ENCODE peak calls at places on chromosomes 12 and 14, in four cellular contexts. One of them, this sample, is unnamed. For H3K9me3, the result is how much of the 10 kb centered on the place peaks cover.

GRCh38 chr14:31097081-31097480 is 70.9 kb upstream of the STRN3 start:
- DNase-seq in left lung: no peak
- DNase-seq in A549: no peak
- DNase-seq in colonic mucosa: no peak
- DNase-seq in this sample: no peak

GRCh38 chr12:91774471-91774921 is 371.1 kb downstream of the BTG1 start:
- DNase-seq in left lung: no peak
- DNase-seq in colonic mucosa: no peak
- DNase-seq in A549: no peak
- DNase-seq in this sample: no peak

GRCh38 chr14:56514663-56515371 is 64.8 kb upstream of the TMEM260 start:
- DNase-seq in A549: no peak
- DNase-seq in left lung: no peak
- DNase-seq in colonic mucosa: no peak
- DNase-seq in this sample: no peak

GRCh38 chr14:77730976-77731497 is 23.1 kb downstream of the SLIRP start:
- DNase-seq in A549: no peak
- DNase-seq in colonic mucosa: no peak
- DNase-seq in left lung: no peak
- DNase-seq in this sample: no peak

GRCh38 chr12:130804216-130804615 is 34.8 kb downstream of the STX2 start:
- DNase-seq in A549: no peak
- DNase-seq in colonic mucosa: no peak
- DNase-seq in left lung: peak
- DNase-seq in this sample: no peak

GRCh38 chr12:45304514-45305178 is 88.8 kb downstream of the ANO6 start:
- DNase-seq in A549: no peak
- DNase-seq in colonic mucosa: no peak
- DNase-seq in left lung: no peak
- DNase-seq in this sample: no peak

GRCh38 chr14:87934185-87934584 is 58.8 kb downstream of the GALC start:
- DNase-seq in left lung: no peak
- DNase-seq in colonic mucosa: no peak
- DNase-seq in A549: no peak
- DNase-seq in this sample: no peak

GRCh38 chr12:112190626-112191025 is 65.3 kb downstream of the TRAFD1 start:
- DNase-seq in left lung: no peak
- DNase-seq in A549: no peak
- DNase-seq in colonic mucosa: peak
- DNase-seq in this sample: no peak

GRCh38 chr12:12214635-12215131 is 52.2 kb downstream of the LRP6 start:
- DNase-seq in A549: no peak
- DNase-seq in colonic mucosa: no peak
- DNase-seq in left lung: no peak
- DNase-seq in this sample: no peak

GRCh38 chr14:89767861-89768268 is 186.7 kb downstream of the EFCAB11 start:
- DNase-seq in left lung: no peak
- DNase-seq in colonic mucosa: peak
- DNase-seq in A549: no peak
- DNase-seq in this sample: peak

GRCh38 chr14:33837943-33838683 is 112.8 kb downstream of the EGLN3 start:
- DNase-seq in colonic mucosa: no peak
- DNase-seq in left lung: no peak
- DNase-seq in A549: no peak
- DNase-seq in this sample: no peak

GRCh38 chr12:4386756-4387155 is 7.2 kb upstream of the FGF23 start:
- DNase-seq in left lung: no peak
- DNase-seq in colonic mucosa: no peak
- DNase-seq in A549: no peak
- DNase-seq in this sample: no peak

GRCh38 chr12:56591961-56592360 is 38.2 kb downstream of the BAZ2A start:
- DNase-seq in left lung: no peak
- DNase-seq in colonic mucosa: no peak
- DNase-seq in A549: no peak
- DNase-seq in this sample: no peak

GRCh38 chr12:49909826-49910225 is 6.1 kb upstream of the FAIM2 start:
- DNase-seq in left lung: peak
- DNase-seq in colonic mucosa: no peak
- DNase-seq in A549: no peak
- DNase-seq in this sample: no peak

GRCh38 chr12:15818418-15818817 is 29.2 kb upstream of the EPS8 start:
- DNase-seq in colonic mucosa: no peak
- DNase-seq in left lung: no peak
- DNase-seq in A549: no peak
- DNase-seq in this sample: no peak

GRCh38 chr14:27040552-27040951 is 442.7 kb upstream of the NOVA1 start:
- DNase-seq in colonic mucosa: no peak
- DNase-seq in left lung: no peak
- DNase-seq in A549: no peak
- DNase-seq in this sample: no peak
- H3K9me3 ChIP-seq in colonic mucosa: under half
- H3K9me3 ChIP-seq in left lung: under half
- H3K9me3 ChIP-seq in A549: under half
- H3K9me3 ChIP-seq in this sample: under half

GRCh38 chr12:63264629-63265028 is 113.6 kb upstream of the AVPR1A start:
- DNase-seq in colonic mucosa: no peak
- DNase-seq in left lung: no peak
- DNase-seq in A549: no peak
- DNase-seq in this sample: no peak
- H3K9me3 ChIP-seq in colonic mucosa: under half
- H3K9me3 ChIP-seq in left lung: under half
- H3K9me3 ChIP-seq in A549: under half
- H3K9me3 ChIP-seq in this sample: under half

DNA sequence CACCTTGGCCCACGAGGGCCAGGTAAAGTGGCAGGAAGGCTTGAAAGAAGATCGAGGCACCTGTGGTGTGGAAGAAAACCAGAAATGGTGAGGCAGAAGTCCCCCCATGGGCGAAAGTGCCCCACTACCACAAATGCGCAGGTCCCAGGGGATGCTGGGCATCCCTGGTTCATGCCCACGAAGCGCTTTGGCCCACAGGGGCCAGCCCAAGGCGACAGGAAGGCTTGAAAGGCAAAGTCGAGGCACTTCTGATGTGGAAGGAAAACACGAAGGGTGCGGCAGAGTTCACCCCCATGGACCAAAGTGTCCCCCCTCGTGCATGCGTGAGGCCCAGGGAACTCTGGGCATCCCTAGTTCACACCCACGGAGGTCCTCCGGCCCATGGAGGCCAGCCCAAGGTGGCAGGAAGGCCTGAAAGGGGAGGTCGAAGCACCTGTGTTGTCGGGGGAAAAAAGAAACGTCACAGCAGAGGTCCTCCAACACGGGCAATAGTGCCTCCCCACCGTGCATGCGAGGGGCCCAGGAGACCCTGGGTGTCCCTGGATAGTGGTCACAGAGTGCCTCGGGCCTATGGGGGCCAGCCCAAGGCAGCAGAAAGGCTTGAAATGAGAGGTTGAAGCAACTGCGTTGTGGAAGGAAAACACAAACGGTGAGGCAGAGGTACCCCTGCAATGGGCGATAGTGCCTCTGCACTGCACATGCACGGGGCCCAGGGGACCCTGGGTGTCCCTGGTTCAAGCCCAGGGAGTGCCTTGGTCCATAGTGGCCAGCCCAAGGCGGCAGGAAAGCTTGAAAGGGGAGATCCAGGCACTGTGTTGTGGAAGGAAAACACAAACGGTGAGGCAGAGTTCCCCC is 373.9 kb downstream of the ALG10 start:
- DNase-seq in left lung: peak
- DNase-seq in A549: no peak
- DNase-seq in colonic mucosa: peak
- DNase-seq in this sample: no peak
- H3K9me3 ChIP-seq in left lung: half or more
- H3K9me3 ChIP-seq in A549: under half
- H3K9me3 ChIP-seq in colonic mucosa: under half
- H3K9me3 ChIP-seq in this sample: under half

DNA sequence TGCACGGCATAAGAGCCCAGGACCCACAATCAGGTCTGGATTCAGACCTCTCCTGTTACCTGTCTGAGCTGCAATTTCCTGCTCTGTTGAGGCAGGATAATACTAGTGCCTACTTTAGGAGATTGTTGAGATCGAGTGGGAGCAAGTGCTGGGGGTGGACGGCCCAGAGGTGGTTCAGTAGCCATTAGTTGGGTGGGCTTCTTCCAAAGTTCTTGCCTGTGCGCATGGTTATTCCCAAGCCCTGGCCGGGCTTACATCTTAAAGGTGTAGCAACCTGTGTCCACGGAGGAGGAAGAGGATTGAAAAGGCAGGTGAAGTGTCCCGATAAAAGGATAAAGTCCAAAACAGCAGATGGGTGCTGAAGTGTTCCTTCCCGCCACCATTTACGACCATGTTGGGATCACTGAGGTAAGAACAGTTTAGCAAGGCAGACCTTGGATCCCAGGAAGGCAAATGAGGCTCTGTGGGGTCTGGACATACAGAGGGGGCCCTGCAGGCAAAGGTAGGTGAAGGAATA is 33.8 kb downstream of the ACACB start:
- DNase-seq in A549: no peak
- DNase-seq in left lung: no peak
- DNase-seq in colonic mucosa: peak
- DNase-seq in this sample: no peak
- H3K9me3 ChIP-seq in A549: under half
- H3K9me3 ChIP-seq in left lung: under half
- H3K9me3 ChIP-seq in colonic mucosa: under half
- H3K9me3 ChIP-seq in this sample: under half

GRCh38 chr12:133220521-133220920 is 15.2 kb downstream of the ANHX start:
- DNase-seq in colonic mucosa: no peak
- DNase-seq in left lung: no peak
- DNase-seq in A549: no peak
- DNase-seq in this sample: no peak
- H3K9me3 ChIP-seq in colonic mucosa: under half
- H3K9me3 ChIP-seq in left lung: half or more
- H3K9me3 ChIP-seq in A549: half or more
- H3K9me3 ChIP-seq in this sample: under half

DNA sequence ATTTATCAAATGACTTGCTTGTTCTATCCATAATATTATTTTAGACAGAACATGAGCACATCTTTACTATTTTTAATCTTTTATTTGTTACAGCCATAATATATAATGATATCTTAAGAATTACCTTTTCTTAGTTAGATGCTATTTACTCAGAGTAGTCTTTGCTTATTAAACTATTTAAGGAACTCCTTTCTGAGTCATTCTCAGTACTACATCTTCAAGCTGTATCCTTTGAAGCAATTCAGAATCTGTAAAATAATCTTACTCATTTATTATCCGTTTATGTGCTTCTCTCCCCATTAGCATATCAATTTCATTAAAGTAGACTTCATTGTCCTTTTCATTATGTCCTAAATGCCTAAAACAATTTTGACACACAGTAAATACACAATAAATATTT is 240.4 kb upstream of the FAR2 start:
- DNase-seq in left lung: no peak
- DNase-seq in colonic mucosa: no peak
- DNase-seq in A549: no peak
- DNase-seq in this sample: no peak
- H3K9me3 ChIP-seq in left lung: under half
- H3K9me3 ChIP-seq in colonic mucosa: under half
- H3K9me3 ChIP-seq in A549: under half
- H3K9me3 ChIP-seq in this sample: under half

DNA sequence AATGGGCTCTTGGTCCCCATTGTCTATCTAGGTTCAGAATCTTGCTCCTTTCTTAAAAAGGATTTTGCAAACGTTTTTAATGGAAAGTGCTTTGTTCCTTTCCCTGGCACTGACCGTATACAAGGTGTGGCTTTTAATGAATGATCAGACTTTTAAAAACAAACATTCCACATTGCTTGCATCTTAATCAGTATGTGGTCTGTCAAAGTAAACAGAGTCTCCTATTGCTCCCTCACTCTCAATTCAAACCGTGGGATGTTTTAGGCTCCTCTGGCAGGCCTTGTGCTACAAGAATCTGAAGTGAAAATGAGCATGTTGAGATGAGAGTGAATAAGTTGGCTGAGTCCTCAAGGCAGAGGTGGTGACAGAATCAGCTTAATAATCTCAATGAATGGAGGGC is 107.0 kb downstream of the VRK1 start:
- DNase-seq in left lung: no peak
- DNase-seq in A549: no peak
- DNase-seq in colonic mucosa: no peak
- DNase-seq in this sample: no peak
- H3K9me3 ChIP-seq in left lung: under half
- H3K9me3 ChIP-seq in A549: under half
- H3K9me3 ChIP-seq in colonic mucosa: under half
- H3K9me3 ChIP-seq in this sample: under half

DNA sequence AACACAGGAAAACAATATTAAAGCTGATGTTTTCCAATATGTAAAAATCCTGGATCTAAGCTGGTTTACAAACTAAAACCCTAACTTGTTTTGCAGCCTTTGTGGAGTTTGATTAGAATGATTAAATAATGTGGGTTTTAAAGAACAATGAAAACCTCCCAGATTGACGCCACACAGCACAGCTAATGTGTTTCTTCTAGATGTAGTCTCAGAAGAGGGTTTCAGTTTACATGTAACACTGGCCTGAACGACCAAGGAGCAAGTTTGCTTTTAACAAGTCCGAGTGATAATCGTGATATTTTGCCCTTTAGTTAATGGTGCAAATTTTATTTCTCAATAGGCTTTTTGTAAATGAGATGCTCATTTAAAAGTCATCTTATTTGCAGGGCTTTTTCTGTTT is 11.0 kb downstream of the HMGA2 start:
- DNase-seq in left lung: no peak
- DNase-seq in A549: no peak
- DNase-seq in colonic mucosa: no peak
- DNase-seq in this sample: no peak
- H3K9me3 ChIP-seq in left lung: under half
- H3K9me3 ChIP-seq in A549: under half
- H3K9me3 ChIP-seq in colonic mucosa: under half
- H3K9me3 ChIP-seq in this sample: under half

GRCh38 chr12:30779178-30779577 is 24.4 kb upstream of the CAPRIN2 start:
- DNase-seq in colonic mucosa: no peak
- DNase-seq in A549: no peak
- DNase-seq in left lung: no peak
- DNase-seq in this sample: no peak
- H3K9me3 ChIP-seq in colonic mucosa: under half
- H3K9me3 ChIP-seq in A549: under half
- H3K9me3 ChIP-seq in left lung: under half
- H3K9me3 ChIP-seq in this sample: under half

This sample was measured in T-helper 17 cell.